ENCODE peak calls at places on chromosomes 5 and 9, in five cellular contexts. B is transverse colon; M is Peyer's patch; O is CD8-positive, alpha-beta T cell; J is K562. U is an unnamed sample. For H3K4me1, the result is how much of the 10 kb centered on the place peaks cover.

GRCh38 chr5:78178356-78178755 is 116.1 kb downstream of the AP3B1 start:
- DNase-seq in B (no peak), M (no peak), O (no peak), J (no peak), U (no peak)

GRCh38 chr9:127175764-127176163 is 53.3 kb upstream of the ANGPTL2 start:
- DNase-seq in B (peak), M (no peak), O (peak), J (no peak), U (peak)

GRCh38 chr5:96075579-96076289 is 114.1 kb upstream of the ELL2 start:
- DNase-seq in B (no peak), M (no peak), O (no peak), J (no peak), U (no peak)

GRCh38 chr9:698276-698675 is 143.2 kb upstream of the DMRT1 start:
- DNase-seq in B (no peak), M (no peak), O (no peak), J (no peak), U (no peak)

GRCh38 chr5:172594867-172595466 is 46.1 kb upstream of the NEURL1B start:
- DNase-seq in B (no peak), M (peak), O (no peak), J (no peak), U (no peak)

GRCh38 chr9:113624721-113625120 is 161.2 kb downstream of the RGS3 start:
- DNase-seq in B (no peak), M (peak), O (no peak), J (no peak), U (no peak)

GRCh38 chr5:124519396-124519795 is 227.0 kb downstream of the ZNF608 start:
- DNase-seq in B (no peak), M (no peak), O (no peak), J (no peak), U (no peak)

GRCh38 chr5:179118756-179119414 is 58.7 kb downstream of the ZNF354C start:
- DNase-seq in B (no peak), M (peak), O (peak), J (no peak), U (peak)

GRCh38 chr5:104130320-104130719 is 567.7 kb upstream of the NUDT12 start:
- DNase-seq in B (no peak), M (no peak), O (no peak), J (no peak), U (no peak)

GRCh38 chr9:77751341-77752091 is 103.4 kb upstream of the GNA14 start:
- DNase-seq in B (no peak), M (no peak), O (no peak), J (peak), U (no peak)

GRCh38 chr9:759541-759940 is 82.0 kb upstream of the DMRT1 start:
- DNase-seq in B (no peak), M (no peak), O (no peak), J (no peak), U (peak)

GRCh38 chr5:109656829-109657228 is 32.9 kb upstream of the MAN2A1 start:
- DNase-seq in B (peak), M (peak), O (no peak), J (peak), U (peak)

GRCh38 chr5:138180183-138180782 is 1.4 kb downstream of the KIF20A start:
- DNase-seq in B (no peak), M (no peak), O (no peak), J (peak), U (no peak)

GRCh38 chr5:65364907-65365306 is 116.8 kb downstream of the ADAMTS6 start:
- DNase-seq in B (no peak), M (no peak), O (no peak), J (no peak), U (no peak)

GRCh38 chr5:154309361-154309725 is 118.8 kb downstream of the GALNT10 start:
- DNase-seq in B (no peak), M (no peak), O (no peak), J (no peak), U (no peak)

GRCh38 chr5:103397996-103398581 is 139.5 kb downstream of the MACIR start:
- DNase-seq in B (no peak), M (no peak), O (no peak), J (no peak), U (no peak)

GRCh38 chr9:106896695-106897094 is 33.7 kb downstream of the ZNF462 start:
- DNase-seq in B (no peak), M (no peak), O (no peak), J (no peak), U (no peak)
- H3K4me1 ChIP-seq in B (under half), M (under half), O (under half), J (under half), U (under half)

GRCh38 chr9:93137362-93137761 is 3.3 kb upstream of the NINJ1 start:
- DNase-seq in B (peak), M (no peak), O (no peak), J (no peak), U (no peak)
- H3K4me1 ChIP-seq in B (under half), M (under half), O (under half), J (under half), U (under half)

DNA sequence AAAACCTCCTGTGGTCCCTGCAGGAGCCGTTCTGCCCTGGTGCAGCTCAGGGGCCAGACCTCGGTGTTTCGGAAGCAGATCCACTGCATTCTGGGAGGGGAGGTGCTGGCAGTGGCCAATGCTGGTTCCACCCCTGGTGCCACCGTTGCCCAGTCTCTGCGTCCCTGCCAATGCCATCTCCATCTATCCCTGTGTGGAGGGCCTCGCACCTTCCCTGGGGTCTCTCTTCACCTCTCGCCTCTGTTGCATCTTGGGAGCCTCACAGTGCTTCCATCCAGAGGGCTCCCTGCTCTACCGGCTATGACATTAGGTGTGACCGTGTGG is 15.3 kb downstream of the NCS1 start:
- DNase-seq in B (no peak), M (no peak), O (no peak), J (no peak), U (no peak)
- H3K4me1 ChIP-seq in B (half or more), M (under half), O (under half), J (under half), U (under half)

DNA sequence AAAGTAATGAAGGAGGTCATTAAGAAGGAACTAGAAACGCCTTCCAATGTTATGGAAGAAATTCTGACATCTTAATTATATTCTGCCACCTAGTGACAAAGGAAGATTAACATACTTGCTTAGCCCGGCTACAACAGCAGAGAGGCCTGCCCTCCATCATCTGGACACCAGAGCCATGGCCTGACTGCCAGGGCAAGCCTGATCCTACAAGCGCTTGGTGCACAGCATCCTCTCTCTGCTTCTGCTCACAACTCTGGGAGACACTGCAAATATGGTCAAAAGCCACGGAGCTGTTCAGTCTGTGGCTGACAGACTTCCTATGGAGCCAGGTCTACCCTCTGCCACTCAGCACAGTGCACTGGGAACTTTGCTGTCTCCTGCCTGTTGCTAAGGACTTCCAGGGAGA is 87.3 kb upstream of the SLC44A1 start:
- DNase-seq in B (peak), M (peak), O (peak), J (peak), U (peak)
- H3K4me1 ChIP-seq in B (under half), M (under half), O (under half), J (under half), U (under half)

U was measured in right atrium auricular region.